ENCODE peak calls at places on chromosomes 6 and 20, in six cellular contexts. F, Y, I, B, A and D are unnamed samples.

GRCh38 chr6:56714982-56715456 is 72.3 kb upstream of the DST start:
- DNase-seq in A (no peak), B (peak; percentile 43), I (no peak), Y (no peak), F (no peak), D (no peak)

GRCh38 chr20:23396961-23397620 is 24.2 kb downstream of the NAPB start:
- DNase-seq in Y (no peak), I (no peak), B (no peak), F (no peak), A (no peak), D (no peak)

GRCh38 chr20:33664762-33665144 is 2.0 kb upstream of the ACTL10 start:
- DNase-seq in F (no peak), Y (no peak), I (no peak), A (no peak), B (no peak), D (no peak)

GRCh38 chr6:161922631-161923119 is 648.8 kb upstream of the AGPAT4 start:
- DNase-seq in A (peak; percentile 21), F (no peak), Y (no peak), I (no peak), B (peak; percentile 79), D (no peak)

GRCh38 chr20:18412202-18412901 is 54.5 kb downstream of the DZANK1 start:
- DNase-seq in I (no peak), F (no peak), Y (no peak), A (no peak), B (no peak), D (no peak)

GRCh38 chr6:21845018-21845417 is 251.5 kb downstream of the SOX4 start:
- DNase-seq in I (no peak), F (no peak), A (no peak), Y (no peak), B (no peak), D (no peak)

GRCh38 chr6:56764081-56764566 is 121.4 kb upstream of the DST start:
- DNase-seq in B (peak; percentile 48), Y (no peak), F (no peak), A (no peak), I (no peak), D (no peak)

GRCh38 chr20:8932192-8933150 is 136.4 kb upstream of the PLCB4 start:
- DNase-seq in B (no peak), A (no peak), I (no peak), F (no peak), Y (no peak), D (no peak)

GRCh38 chr6:142378138-142378875 is 76.5 kb downstream of the ADGRG6 start:
- DNase-seq in Y (no peak), I (no peak), B (no peak), F (no peak), A (no peak), D (no peak)

GRCh38 chr6:140777780-140778179 is 1354.9 kb upstream of the GJE1 start:
- DNase-seq in B (no peak), Y (no peak), I (no peak), F (no peak), A (no peak), D (no peak)

GRCh38 chr6:109799664-109800063 is 108.6 kb downstream of the FIG4 start:
- DNase-seq in I (no peak), A (no peak), F (no peak), B (peak; percentile 22), Y (no peak), D (no peak)

GRCh38 chr6:84462697-84463096 is 235.3 kb upstream of the CEP162 start:
- DNase-seq in A (no peak), F (no peak), Y (no peak), I (no peak), B (no peak), D (no peak)

GRCh38 chr20:33927703-33928102 is 66.0 kb upstream of the RALY start:
- DNase-seq in Y (no peak), I (no peak), F (no peak), A (no peak), B (no peak), D (no peak)

GRCh38 chr20:49620364-49621240 is 52.7 kb upstream of the PTGIS start:
- DNase-seq in I (no peak), F (no peak), B (no peak), Y (no peak), A (peak; percentile 26), D (peak; percentile 60)

GRCh38 chr20:37547912-37548311 is 20.2 kb upstream of the BLCAP start:
- DNase-seq in F (no peak), Y (no peak), B (no peak), I (no peak), A (no peak), D (no peak)

GRCh38 chr6:148455674-148456559 is 113.3 kb downstream of the SASH1 start:
- DNase-seq in F (no peak), Y (no peak), A (no peak), B (no peak), I (no peak), D (no peak)

GRCh38 chr6:36544228-36544627 is 3.1 kb downstream of the STK38 start:
- DNase-seq in B (no peak), F (peak; percentile 61), I (no peak), Y (no peak), A (no peak), D (no peak)

GRCh38 chr6:21996425-21997207 is 300.2 kb downstream of the PRL start:
- DNase-seq in Y (no peak), I (no peak), B (peak; percentile 22), A (no peak), F (no peak), D (no peak)

GRCh38 chr6:91149914-91150674 is 563.2 kb upstream of the MAP3K7 start:
- DNase-seq in I (no peak), Y (no peak), F (no peak), B (no peak), A (no peak), D (no peak)

GRCh38 chr6:20110478-20110877 is 101.8 kb downstream of the MBOAT1 start:
- DNase-seq in F (no peak), I (no peak), Y (no peak), B (no peak), A (no peak), D (no peak)

GRCh38 chr6:84309336-84309735 is 81.9 kb upstream of the CEP162 start:
- DNase-seq in A (no peak), B (no peak), F (no peak), I (no peak), Y (no peak), D (no peak)

GRCh38 chr6:10463491-10464481 is 48.9 kb upstream of the TFAP2A start:
- DNase-seq in F (no peak), Y (no peak), I (no peak), A (no peak), B (no peak), D (no peak)

GRCh38 chr6:91376686-91377085 is 789.8 kb upstream of the MAP3K7 start:
- DNase-seq in B (peak; percentile 73), A (no peak), F (no peak), I (no peak), Y (no peak), D (no peak)

GRCh38 chr6:113591896-113592827 is 265.0 kb upstream of the MARCKS start:
- DNase-seq in B (no peak), A (no peak), I (no peak), F (no peak), Y (no peak), D (no peak)

GRCh38 chr20:46568570-46569129 is 18.2 kb upstream of the OCSTAMP start:
- DNase-seq in A (no peak), I (peak; percentile 68), F (no peak), Y (no peak), B (peak; percentile 95), D (no peak)

GRCh38 chr20:40090236-40090635 is 598.8 kb downstream of the MAFB start:
- DNase-seq in B (no peak), A (no peak), F (no peak), I (no peak), Y (no peak), D (no peak)

GRCh38 chr20:35277531-35278395 is at the start of gene MMP24OS:
- DNase-seq in Y (peak; percentile 83), A (peak; percentile 92), F (peak; percentile 81), B (peak; percentile 98), I (peak; percentile 59), D (peak; percentile 94)

GRCh38 chr6:139378882-139379341 is 4.5 kb upstream of the CITED2 start:
- DNase-seq in F (no peak), Y (no peak), A (peak; percentile 19), B (peak; percentile 13), I (no peak), D (no peak)

GRCh38 chr6:49909508-49910047 is 43.2 kb upstream of the CRISP1 start:
- DNase-seq in F (no peak), A (no peak), Y (no peak), B (no peak), I (no peak), D (no peak)

GRCh38 chr20:44762466-44763140 is 16.9 kb downstream of the KCNK15 start:
- DNase-seq in I (no peak), Y (no peak), A (no peak), B (no peak), F (no peak), D (no peak)

GRCh38 chr20:60224914-60225313 is 266.7 kb downstream of the CDH26 start:
- DNase-seq in I (no peak), Y (no peak), A (no peak), F (no peak), B (peak; percentile 36), D (no peak)

GRCh38 chr6:170223718-170224693 is 66.9 kb downstream of the DLL1 start:
- DNase-seq in B (no peak), A (no peak), I (no peak), F (no peak), Y (no peak), D (no peak)

GRCh38 chr6:5511924-5512323 is 250.6 kb downstream of the FARS2 start:
- DNase-seq in B (no peak), F (no peak), I (no peak), Y (no peak), A (no peak), D (no peak)

GRCh38 chr6:24719125-24719931 is at the start of gene C6orf62:
- DNase-seq in A (peak; percentile 62), I (peak; percentile 2), Y (peak; percentile 41), B (peak; percentile 62), F (peak; percentile 42), D (peak; percentile 16)

GRCh38 chr6:107493158-107494057 is 3.5 kb downstream of the SOBP start:
- DNase-seq in I (no peak), Y (no peak), A (no peak), F (no peak), B (no peak), D (no peak)

GRCh38 chr20:52921300-52921699 is 50.9 kb upstream of the TSHZ2 start:
- DNase-seq in A (no peak), B (no peak), I (no peak), F (no peak), Y (no peak), D (no peak)

GRCh38 chr20:57659131-57659788 is 39.0 kb upstream of the ZBP1 start:
- DNase-seq in Y (no peak), F (no peak), B (peak; percentile 4), A (no peak), I (no peak), D (peak; percentile 23)

GRCh38 chr6:83270971-83271714 is 78.0 kb downstream of the RWDD2A start:
- DNase-seq in B (no peak), I (no peak), A (no peak), Y (no peak), F (no peak), D (no peak)

GRCh38 chr20:12153616-12154015 is 235.9 kb downstream of the BTBD3 start:
- DNase-seq in I (no peak), B (no peak), F (no peak), A (no peak), Y (no peak), D (no peak)

GRCh38 chr20:8132632-8133587 is 844 bp downstream of the PLCB1 start:
- DNase-seq in A (peak; percentile 21), Y (no peak), F (no peak), B (no peak), I (no peak), D (no peak)